ENCODE peak calls at places on chromosomes 7 and 10, in five cellular contexts. C is K562, P is SK-N-SH, I is GM12878, O is H1. H is an unnamed sample. For H3K9me3, the result is how much of the 10 kb centered on the place peaks cover.

GRCh38 chr10:88409236-88409635 is 173.9 kb downstream of the RNLS start:
- DNase-seq in O (no peak), C (no peak), P (no peak), I (no peak), H (no peak)

GRCh38 chr10:43112608-43112961 is 25.7 kb upstream of the CSGALNACT2 start:
- DNase-seq in O (no peak), C (no peak), I (no peak), P (no peak), H (no peak)

GRCh38 chr7:150322833-150323681 is at the start of the genes ACTR3C and LRRC61:
- DNase-seq in P (peak), I (no peak), C (peak), O (peak), H (peak)

GRCh38 chr7:14197280-14197679 is 207.8 kb upstream of the ETV1 start:
- DNase-seq in P (no peak), I (no peak), C (no peak), O (no peak), H (no peak)

GRCh38 chr7:145599376-145599775 is 517.2 kb upstream of the CNTNAP2 start:
- DNase-seq in I (no peak), P (no peak), C (no peak), O (no peak), H (no peak)

GRCh38 chr7:51430480-51431086 is 114.0 kb upstream of the COBL start:
- DNase-seq in C (peak), P (peak), O (no peak), I (peak), H (peak)

GRCh38 chr7:147265528-147265927 is 1148.9 kb downstream of the CNTNAP2 start:
- DNase-seq in P (no peak), O (no peak), C (no peak), I (no peak), H (no peak)

GRCh38 chr7:108048422-108048821 is 45.5 kb upstream of the LAMB1 start:
- DNase-seq in C (no peak), P (no peak), O (no peak), I (no peak), H (no peak)

GRCh38 chr10:125162181-125162906 is 2.0 kb upstream of the CTBP2 start:
- DNase-seq in C (no peak), I (no peak), P (peak), O (no peak), H (no peak)

GRCh38 chr7:131057015-131057518 is 270.6 kb upstream of the MKLN1 start:
- DNase-seq in O (no peak), I (no peak), P (no peak), C (no peak), H (peak)

GRCh38 chr10:119339099-119339498 is 131.7 kb downstream of the GRK5 start:
- DNase-seq in O (no peak), I (no peak), C (no peak), P (no peak), H (no peak)

GRCh38 chr7:66182920-66183319 is 22.2 kb upstream of the TPST1 start:
- DNase-seq in C (no peak), O (no peak), P (no peak), I (no peak), H (peak)

GRCh38 chr7:53500076-53500475 is 464.6 kb downstream of the POM121L12 start:
- DNase-seq in I (no peak), O (no peak), C (no peak), P (no peak), H (no peak)

GRCh38 chr10:29026802-29027201 is 262.1 kb upstream of the LYZL1 start:
- DNase-seq in C (no peak), P (no peak), O (no peak), I (no peak), H (no peak)

GRCh38 chr7:102426268-102427031 is 6.9 kb upstream of the ORAI2 start:
- DNase-seq in I (peak), P (no peak), O (no peak), C (no peak), H (no peak)

GRCh38 chr7:97959046-97959445 is 30.9 kb downstream of the OCM2 start:
- DNase-seq in C (no peak), O (no peak), P (no peak), I (no peak), H (no peak)

GRCh38 chr10:30818010-30818660 is 188.6 kb upstream of the LYZL2 start:
- DNase-seq in O (no peak), P (peak), C (peak), I (no peak), H (no peak)

GRCh38 chr10:127563718-127564553 is 14.8 kb downstream of the NPS start:
- DNase-seq in C (peak), O (no peak), I (no peak), P (peak), H (no peak)

GRCh38 chr10:53487019-53487983 is 714.7 kb upstream of the MBL2 start:
- DNase-seq in I (no peak), C (no peak), P (no peak), O (no peak), H (no peak)

GRCh38 chr7:130463553-130464434 is 23.0 kb upstream of the CEP41 start:
- DNase-seq in O (no peak), C (no peak), I (no peak), P (no peak), H (no peak)

GRCh38 chr10:71406878-71407277 is 10.2 kb downstream of the CDH23 start:
- DNase-seq in I (no peak), C (no peak), P (no peak), O (no peak), H (no peak)

GRCh38 chr10:86419101-86419500 is 52.5 kb upstream of the GRID1 start:
- DNase-seq in P (no peak), O (no peak), I (no peak), C (no peak), H (peak)

GRCh38 chr10:98299341-98299740 is 31.3 kb upstream of the LOXL4 start:
- DNase-seq in P (no peak), C (peak), O (no peak), I (no peak), H (no peak)

GRCh38 chr10:38054361-38054797 is 39.8 kb upstream of the ZNF37A start:
- DNase-seq in P (no peak), O (no peak), C (no peak), I (no peak), H (no peak)
- H3K9me3 ChIP-seq in P (under half), O (half or more), C (under half), I (under half), H (under half)

GRCh38 chr10:75982611-75983369 is 551.4 kb downstream of the LRMDA start:
- DNase-seq in O (no peak), C (no peak), I (no peak), P (no peak), H (no peak)
- TF ChIP-seq GABPA in O (no peak), C (no peak), I (no peak), P (no peak), H (no peak)

DNA sequence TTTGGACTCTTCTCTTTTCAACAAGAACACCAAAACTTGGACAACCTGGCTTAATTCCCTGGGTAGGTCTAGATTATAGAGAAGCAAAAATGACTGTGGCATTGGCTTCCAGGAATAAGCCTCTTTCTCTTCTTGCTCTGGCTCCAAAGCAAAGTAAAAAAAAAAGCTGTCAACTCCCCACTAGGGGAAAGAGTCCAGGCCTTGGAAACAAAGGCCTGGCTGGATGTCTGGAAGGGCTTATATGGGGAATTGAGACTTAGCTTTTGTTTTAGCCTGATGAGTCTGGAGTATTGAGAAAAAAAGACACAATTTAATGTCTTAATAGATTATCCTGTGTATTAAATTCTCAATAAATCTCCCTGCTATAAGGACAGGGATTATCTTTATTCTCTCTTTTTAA is 300.6 kb downstream of the SORCS3 start:
- DNase-seq in P (no peak), O (no peak), C (no peak), I (no peak), H (no peak)
- H3K9me3 ChIP-seq in P (under half), O (under half), C (under half), I (under half), H (under half)

DNA sequence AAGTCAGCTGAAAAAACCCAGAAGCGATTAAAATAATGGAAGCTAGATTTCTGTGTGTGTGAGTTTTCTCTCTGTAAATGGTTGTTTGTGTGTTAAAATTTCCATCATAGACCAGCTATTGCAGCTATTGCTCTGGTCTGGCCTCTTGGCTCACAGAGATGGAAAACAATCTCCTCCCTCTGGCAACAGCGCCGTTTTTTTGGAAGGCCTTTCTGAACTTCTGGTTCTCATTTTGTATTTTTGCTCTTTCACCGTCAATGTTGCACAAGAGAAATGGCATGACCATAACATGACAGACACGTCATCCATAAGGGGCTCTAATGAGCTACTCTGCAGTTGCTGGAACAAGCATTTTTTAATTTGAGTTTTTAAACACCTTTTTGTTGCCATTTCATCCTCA is 91.0 kb downstream of the CUBN start:
- DNase-seq in P (no peak), I (no peak), O (no peak), C (no peak), H (no peak)
- TF ChIP-seq GABPA in P (no peak), I (no peak), O (no peak), C (no peak), H (no peak)

DNA sequence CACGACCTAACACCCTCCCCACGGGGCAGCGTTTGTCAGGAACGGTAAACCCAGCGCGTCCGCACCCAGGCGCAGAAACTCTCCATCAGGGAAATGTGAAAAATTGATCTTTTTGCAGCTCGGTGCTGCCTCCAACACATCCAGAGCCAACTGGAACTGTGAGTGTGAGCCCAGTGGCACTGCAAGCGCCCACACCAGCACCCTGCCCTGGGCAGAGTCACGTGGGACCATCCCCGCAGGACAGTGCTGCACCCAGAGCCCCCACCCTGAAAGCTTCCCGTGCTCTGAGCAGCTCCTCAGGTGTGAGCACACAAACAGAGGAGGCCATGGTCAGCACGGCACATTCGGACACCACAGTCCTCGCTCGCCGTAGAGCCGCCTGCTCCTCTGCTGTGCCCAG is 330.9 kb downstream of the DNAJB6 start:
- DNase-seq in P (no peak), O (no peak), C (no peak), I (no peak), H (no peak)
- H3K9me3 ChIP-seq in P (under half), O (under half), C (under half), I (under half), H (under half)